ENCODE peak calls at places on chromosomes 13 and 19, in four cellular contexts. Q is activated CD8-positive, alpha-beta T cell treated with anti-CD3 and anti-CD28 coated beads for 36 hours; Y is testis; S is CD8-positive, alpha-beta T cell. X is an unnamed sample.

GRCh38 chr19:31347828-31348314 is 1.4 kb downstream of the TSHZ3 start:
- DNase-seq in Q (no peak), Y (no peak), S (no peak), X (no peak)

GRCh38 chr19:34220472-34221063 is 33.8 kb upstream of the GARRE1 start:
- DNase-seq in Q (peak), Y (peak), S (peak), X (no peak)

GRCh38 chr13:23378009-23378632 is 55.4 kb downstream of the SACS start:
- DNase-seq in Q (peak), Y (no peak), S (peak), X (no peak)

GRCh38 chr13:79483302-79483701 is 2.3 kb downstream of the NDFIP2 start:
- DNase-seq in Q (no peak), Y (no peak), S (no peak), X (no peak)

GRCh38 chr19:43618921-43619261 is 538 bp downstream of the ZNF428 start:
- DNase-seq in Q (peak), Y (peak), S (peak), X (no peak)

GRCh38 chr13:28137556-28137955 is 789 bp upstream of the PAN3 start:
- DNase-seq in Q (no peak), Y (no peak), S (no peak), X (no peak)

GRCh38 chr13:74774252-74774651 is 640.0 kb upstream of the KLF12 start:
- DNase-seq in Q (no peak), Y (no peak), S (no peak), X (no peak)

GRCh38 chr13:75411924-75412537 is 69.9 kb downstream of the TBC1D4 start:
- DNase-seq in Q (no peak), Y (no peak), S (no peak), X (no peak)

GRCh38 chr13:59373341-59373740 is 790.4 kb downstream of the DIAPH3 start:
- DNase-seq in Q (no peak), Y (no peak), S (no peak), X (no peak)

GRCh38 chr13:80469841-80470378 is 129.0 kb upstream of the SPRY2 start:
- DNase-seq in Q (no peak), Y (peak), S (no peak), X (no peak)

GRCh38 chr13:110521946-110522345 is 39.6 kb downstream of the RAB20 start:
- DNase-seq in Q (no peak), Y (no peak), S (no peak), X (no peak)

GRCh38 chr13:31236211-31236786 is 36.5 kb downstream of the B3GLCT start:
- DNase-seq in Q (peak), Y (no peak), S (no peak), X (no peak)

GRCh38 chr19:19068659-19069509 is 5.1 kb downstream of the SLC25A42 start:
- DNase-seq in Q (no peak), Y (no peak), S (no peak), X (no peak)

GRCh38 chr13:50016421-50016820 is 1.2 kb downstream of the KCNRG start:
- DNase-seq in Q (no peak), Y (no peak), S (no peak), X (no peak)

GRCh38 chr13:114230117-114230516 is 4.6 kb upstream of the CDC16 start:
- DNase-seq in Q (no peak), Y (no peak), S (no peak), X (no peak)

GRCh38 chr13:111314852-111315251 is 5.6 kb upstream of the TEX29 start:
- DNase-seq in Q (no peak), Y (no peak), S (no peak), X (no peak)

GRCh38 chr13:85019121-85019520 is 780.1 kb downstream of the SLITRK6 start:
- DNase-seq in Q (no peak), Y (no peak), S (no peak), X (no peak)

GRCh38 chr19:40626918-40627317 is 25.7 kb downstream of the LTBP4 start:
- DNase-seq in Q (no peak), Y (no peak), S (no peak), X (no peak)

GRCh38 chr13:48853381-48854102 is 122.2 kb upstream of the FNDC3A start:
- DNase-seq in Q (peak), Y (no peak), S (no peak), X (no peak)

GRCh38 chr13:19864018-19864338 is 529 bp upstream of the ZMYM5 start:
- DNase-seq in Q (peak), Y (peak), S (peak), X (peak)

GRCh38 chr13:43328907-43329306 is 305.5 kb downstream of the DNAJC15 start:
- DNase-seq in Q (no peak), Y (no peak), S (no peak), X (no peak)

GRCh38 chr19:959935-960502 is 24.1 kb upstream of the WDR18 start:
- DNase-seq in Q (no peak), Y (no peak), S (no peak), X (no peak)

GRCh38 chr13:58587183-58587582 is 955.6 kb downstream of the PCDH17 start:
- DNase-seq in Q (no peak), Y (no peak), S (no peak), X (no peak)

GRCh38 chr19:47778954-47779351 is 450 bp downstream of the SELENOW start:
- DNase-seq in Q (peak), Y (no peak), S (no peak), X (no peak)

GRCh38 chr13:44577236-44578063 is 1.3 kb upstream of the TSC22D1 start:
- DNase-seq in Q (peak), Y (peak), S (peak), X (peak)

GRCh38 chr13:39773833-39774232 is 118.4 kb downstream of the COG6 start:
- DNase-seq in Q (no peak), Y (no peak), S (no peak), X (no peak)

GRCh38 chr13:21043898-21044297 is 17.5 kb downstream of the LATS2 start:
- DNase-seq in Q (no peak), Y (no peak), S (no peak), X (no peak)

GRCh38 chr13:59746291-59746962 is 417.3 kb downstream of the DIAPH3 start:
- DNase-seq in Q (no peak), Y (no peak), S (no peak), X (no peak)

GRCh38 chr19:4702764-4703163 is 20.9 kb downstream of the DPP9 start:
- DNase-seq in Q (no peak), Y (no peak), S (no peak), X (no peak)

GRCh38 chr19:4703671-4704316 is 19.8 kb downstream of the DPP9 start:
- DNase-seq in Q (no peak), Y (no peak), S (no peak), X (no peak)

GRCh38 chr19:4701557-4701956 is 22.1 kb downstream of the DPP9 start:
- DNase-seq in Q (no peak), Y (no peak), S (no peak), X (no peak)

GRCh38 chr19:4699826-4700572 is 23.6 kb downstream of the DPP9 start:
- DNase-seq in Q (no peak), Y (no peak), S (no peak), X (no peak)

DNA sequence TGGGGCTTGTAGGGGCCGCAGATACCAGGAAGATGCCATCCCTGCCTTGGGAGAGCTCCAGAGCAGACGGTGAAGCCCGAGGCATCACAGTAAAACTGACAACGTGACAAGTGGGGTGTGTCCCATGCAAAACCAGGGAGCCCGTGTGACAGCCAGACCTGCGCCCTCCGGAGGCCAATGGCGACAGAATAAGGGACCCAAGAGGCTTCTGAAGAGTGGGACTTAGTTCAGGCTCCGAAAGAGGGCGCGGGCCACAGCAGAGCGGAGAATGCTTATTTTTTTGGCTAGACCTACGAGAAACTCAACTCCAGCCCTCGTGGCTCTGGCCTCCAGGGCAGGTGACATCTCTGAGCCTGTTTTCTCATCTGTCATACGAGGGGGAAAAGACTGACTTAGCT is 23.1 kb downstream of the DPP9 start:
- DNase-seq in Q (no peak), Y (no peak), S (no peak), X (no peak)
- TF ChIP-seq CTCF in Q (no peak), Y (no peak), S (no peak), X (no peak)

DNA sequence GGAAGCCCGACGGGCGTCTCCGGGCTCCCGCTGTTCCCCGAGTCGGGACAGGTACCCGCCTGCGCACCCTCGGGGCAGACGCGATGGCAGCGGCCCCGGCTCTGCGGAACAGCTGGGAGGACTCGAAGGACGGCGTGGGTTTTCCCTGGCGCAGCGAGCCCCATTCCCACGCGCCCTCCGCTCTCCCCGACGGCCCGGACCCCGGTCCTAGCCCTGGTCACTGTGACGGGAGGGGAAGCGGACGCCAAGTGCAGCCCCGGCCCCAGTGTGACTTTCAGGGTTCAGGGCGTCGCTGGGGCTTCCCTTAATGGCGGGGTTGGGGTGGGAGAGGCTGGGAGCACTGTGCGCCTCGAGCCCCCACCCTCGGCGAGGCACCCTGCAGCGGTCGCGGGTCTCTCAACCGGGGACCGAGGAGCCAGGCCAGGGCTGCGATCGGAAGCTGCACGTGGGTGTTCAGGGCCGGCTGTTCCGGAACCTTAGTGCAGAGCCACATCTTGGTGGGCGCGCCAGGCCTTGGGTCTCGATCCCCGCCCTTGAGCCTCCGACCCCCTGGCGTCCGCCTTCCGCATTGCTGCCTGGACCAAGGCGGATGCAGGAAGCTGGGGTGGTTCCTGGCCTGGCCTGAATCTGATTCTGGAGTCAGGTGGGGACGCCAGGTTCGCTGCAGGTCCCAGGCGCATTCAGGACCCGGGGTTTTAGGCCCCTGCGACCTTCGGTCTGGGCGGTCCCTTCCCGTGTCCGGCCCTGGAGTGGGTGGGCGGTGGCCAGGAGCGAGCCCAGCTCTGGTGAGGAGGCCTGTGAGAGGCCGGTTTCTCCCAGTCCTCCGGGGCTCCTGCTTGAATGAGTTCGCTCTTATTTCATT is 3.5 kb downstream of the LGALS7B start:
- DNase-seq in Q (peak), Y (no peak), S (peak), X (no peak)
- TF ChIP-seq CTCF in Q (peak), Y (no peak), S (no peak), X (no peak)

DNA sequence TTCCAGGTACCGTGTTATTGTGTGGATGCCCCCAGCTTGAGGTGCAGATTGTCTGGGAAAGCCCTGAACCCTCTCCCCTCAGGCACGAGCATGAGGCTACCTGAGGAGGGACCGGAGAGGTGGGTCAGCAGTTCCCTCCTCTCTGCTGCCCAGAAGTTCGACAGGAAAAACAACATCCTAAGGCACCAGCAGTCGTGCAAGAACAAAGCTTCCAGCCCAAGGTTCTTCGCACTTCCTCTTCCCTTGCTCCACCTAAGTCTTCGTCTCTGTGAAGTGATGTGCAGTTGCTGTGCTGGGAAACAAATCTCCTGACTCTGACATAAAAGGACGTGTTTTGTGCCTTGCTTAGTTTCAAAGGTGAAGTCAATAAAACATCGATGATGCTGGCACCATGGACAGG is 173.3 kb downstream of the USP12 start:
- DNase-seq in Q (no peak), Y (no peak), S (no peak), X (no peak)
- TF ChIP-seq CTCF in Q (no peak), Y (no peak), S (no peak), X (no peak)

GRCh38 chr13:94800423-94800822 is 88.1 kb upstream of the SOX21 start:
- DNase-seq in Q (no peak), Y (no peak), S (no peak), X (no peak)
- TF ChIP-seq CTCF in Q (no peak), Y (no peak), S (no peak), X (no peak)